ENCODE peak calls at places on chromosome 17, in five cellular contexts. J is GM23248, L is GM23338, F is PC-9, C is PC-3. W is an unnamed sample.

GRCh38 chr17:69105907-69106730 is 35.6 kb downstream of the ABCA6 start:
- DNase-seq in J (no peak), L (no peak), F (no peak), C (no peak), W (no peak)

GRCh38 chr17:604719-605118 is 109.9 kb downstream of the VPS53 start:
- DNase-seq in J (peak; percentile 46), L (peak; percentile 4), F (no peak), C (no peak), W (no peak)

GRCh38 chr17:78736526-78737079 is 45.5 kb downstream of the CYTH1 start:
- DNase-seq in J (no peak), L (peak; percentile 58), F (peak; percentile 85), C (peak; percentile 93), W (peak; percentile 90)

GRCh38 chr17:48262982-48263586 is 155.5 kb downstream of the SNX11 start:
- DNase-seq in J (peak; percentile 33), L (no peak), F (no peak), C (peak; percentile 52), W (peak; percentile 44)

GRCh38 chr17:319266-319665 is 33.3 kb downstream of the RPH3AL start:
- DNase-seq in J (no peak), L (no peak), F (no peak), C (no peak), W (no peak)

GRCh38 chr17:77449908-77450741 is 309.4 kb downstream of the SEC14L1 start:
- DNase-seq in J (peak; percentile 78), L (peak; percentile 62), F (no peak), C (peak; percentile 25), W (no peak)

GRCh38 chr17:6558932-6559752 is 2.8 kb upstream of the PITPNM3 start:
- DNase-seq in J (no peak), L (peak; percentile 28), F (no peak), C (no peak), W (no peak)

GRCh38 chr17:19306160-19307111 is 56.1 kb downstream of the B9D1 start:
- DNase-seq in J (no peak), L (no peak), F (peak; percentile 46), C (no peak), W (peak; percentile 99)

GRCh38 chr17:50542795-50543774 is 3.9 kb upstream of the SPATA20 start:
- DNase-seq in J (peak; percentile 63), L (no peak), F (no peak), C (peak; percentile 75), W (no peak)

GRCh38 chr17:80364091-80364691 is 50.8 kb upstream of the ENDOV start:
- DNase-seq in J (peak; percentile 8), L (peak; percentile 65), F (no peak), C (peak; percentile 45), W (no peak)

GRCh38 chr17:5881849-5882248 is 188.3 kb upstream of the WSCD1 start:
- DNase-seq in J (no peak), L (no peak), F (no peak), C (no peak), W (no peak)

GRCh38 chr17:34858941-34859562 is 102.2 kb downstream of the CCT6B start:
- DNase-seq in J (peak; percentile 23), L (no peak), F (no peak), C (peak; percentile 2), W (no peak)

GRCh38 chr17:36468903-36469635 is 17.4 kb upstream of the ZNHIT3 start:
- DNase-seq in J (no peak), L (no peak), F (no peak), C (no peak), W (no peak)

GRCh38 chr17:79851461-79851817 is 12.2 kb upstream of the CBX4 start:
- DNase-seq in J (no peak), L (no peak), F (peak; percentile 90), C (peak; percentile 96), W (no peak)

GRCh38 chr17:68057531-68057952 is 22.0 kb downstream of the KPNA2 start:
- DNase-seq in J (peak; percentile 60), L (peak; percentile 44), F (no peak), C (peak; percentile 61), W (peak; percentile 29)

GRCh38 chr17:31967643-31968042 is 30.8 kb downstream of the SUZ12 start:
- DNase-seq in J (no peak), L (no peak), F (no peak), C (no peak), W (no peak)

GRCh38 chr17:14301761-14302401 is 1.0 kb downstream of the HS3ST3B1 start:
- DNase-seq in J (peak; percentile 74), L (no peak), F (no peak), C (no peak), W (no peak)

GRCh38 chr17:61904094-61904710 is 23.6 kb downstream of the INTS2 start:
- DNase-seq in J (no peak), L (no peak), F (no peak), C (no peak), W (peak; percentile 87)

GRCh38 chr17:57114085-57114673 is 29.1 kb downstream of the AKAP1 start:
- DNase-seq in J (peak; percentile 28), L (peak; percentile 79), F (no peak), C (peak; percentile 66), W (peak; percentile 39)

GRCh38 chr17:28899212-28899815 is 1.8 kb upstream of the FLOT2 start:
- DNase-seq in J (no peak), L (no peak), F (no peak), C (no peak), W (no peak)

GRCh38 chr17:32007463-32008298 is 498 bp downstream of the LRRC37B start:
- DNase-seq in J (peak; percentile 61), L (peak; percentile 66), F (no peak), C (peak; percentile 24), W (peak; percentile 35)

GRCh38 chr17:73203135-73203787 is 10.4 kb downstream of the COG1 start:
- DNase-seq in J (no peak), L (no peak), F (no peak), C (peak; percentile 47), W (no peak)

GRCh38 chr17:34780438-34780837 is 180.8 kb downstream of the CCT6B start:
- DNase-seq in J (no peak), L (no peak), F (no peak), C (no peak), W (no peak)

GRCh38 chr17:9472541-9472940 is 103.1 kb downstream of the STX8 start:
- DNase-seq in J (peak; percentile 25), L (no peak), F (no peak), C (no peak), W (no peak)

GRCh38 chr17:78583091-78583490 is 5.9 kb upstream of the DNAH17 start:
- DNase-seq in J (peak; percentile 23), L (peak; percentile 75), F (no peak), C (peak; percentile 17), W (no peak)

GRCh38 chr17:50360716-50361115 is 12.3 kb downstream of the MRPL27 start:
- DNase-seq in J (no peak), L (no peak), F (no peak), C (no peak), W (no peak)

DNA sequence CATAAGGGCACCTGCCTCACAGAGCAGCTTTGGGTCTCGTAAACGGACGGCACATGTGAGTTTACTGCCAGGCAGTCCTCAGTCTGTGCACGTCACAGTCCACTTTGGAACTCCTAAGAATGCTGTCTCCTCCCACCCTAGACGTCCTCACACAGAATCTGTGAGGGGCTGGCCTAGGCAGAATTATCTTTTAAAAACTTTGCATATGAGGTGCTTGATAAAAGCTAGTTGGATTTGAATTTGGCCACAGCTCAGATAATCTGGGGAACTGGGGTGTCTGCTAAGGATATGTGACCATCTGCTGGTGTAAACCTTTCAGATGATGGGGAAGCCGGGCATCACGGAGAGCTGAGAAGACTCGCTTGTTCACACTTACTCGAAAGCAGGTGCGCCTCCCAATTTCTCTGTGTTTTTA is 64.4 kb downstream of the METRNL start:
- DNase-seq in J (no peak), L (no peak), F (no peak), C (no peak), W (no peak)
- H3K9me2 ChIP-seq in J (no peaks in the 10 kb centered on the region), L (no peaks in the 10 kb centered on the region), F (no peaks in the 10 kb centered on the region), C (no peaks in the 10 kb centered on the region), W (no peaks in the 10 kb centered on the region)

GRCh38 chr17:64648234-64648633 is 13.9 kb downstream of the SMURF2 start:
- DNase-seq in J (peak; percentile 47), L (no peak), F (no peak), C (no peak), W (no peak)

GRCh38 chr17:64653325-64653984 is 8.7 kb downstream of the SMURF2 start:
- DNase-seq in J (peak; percentile 67), L (no peak), F (no peak), C (peak; percentile 77), W (no peak)

GRCh38 chr17:64651889-64652288 is 10.2 kb downstream of the SMURF2 start:
- DNase-seq in J (peak; percentile 22), L (no peak), F (no peak), C (no peak), W (no peak)

DNA sequence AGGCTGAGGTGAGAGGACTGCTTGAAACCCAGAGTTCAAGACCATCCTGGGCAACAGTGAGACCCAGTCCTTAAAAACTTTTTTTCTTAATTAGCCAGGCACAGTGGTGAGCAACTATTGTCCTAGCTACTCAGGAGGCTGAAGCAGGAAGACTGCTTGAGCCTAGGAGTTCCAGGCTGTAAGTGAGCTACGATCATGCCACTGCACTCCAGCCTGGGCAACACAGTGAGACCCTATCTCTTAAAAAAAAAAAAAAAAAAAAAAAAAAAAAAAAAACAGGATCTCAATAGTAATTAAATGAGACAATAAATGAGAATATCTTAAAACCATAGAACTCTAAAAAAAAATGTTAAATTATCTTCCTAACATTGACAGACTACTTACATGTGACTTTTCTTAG is 14.3 kb downstream of the SMURF2 start:
- DNase-seq in J (no peak), L (no peak), F (no peak), C (no peak), W (no peak)
- H3F3A ChIP-seq in J (peaks cover 69% of the 10 kb centered on the region), L (no peaks in the 10 kb centered on the region), F (peaks cover 40% of the 10 kb centered on the region), C (peaks cover 4% of the 10 kb centered on the region), W (no peaks in the 10 kb centered on the region)

GRCh38 chr17:75295220-75296158 is 6.3 kb upstream of the SLC25A19 start:
- DNase-seq in J (no peak), L (no peak), F (no peak), C (no peak), W (peak; percentile 79)
- H3K27ac ChIP-seq in J (no peak overlapping the region), L (no peak overlapping the region), F (no peak overlapping the region), C (no peak overlapping the region), W (peak overlapping the region; percentile 81)

GRCh38 chr17:82957469-82957795 is 117.6 kb upstream of the ZNF750 start:
- DNase-seq in J (no peak), L (no peak), F (no peak), C (no peak), W (no peak)
- H3K9me2 ChIP-seq in J (no peaks in the 10 kb centered on the region), L (no peaks in the 10 kb centered on the region), F (no peaks in the 10 kb centered on the region), C (no peaks in the 10 kb centered on the region), W (no peaks in the 10 kb centered on the region)

DNA sequence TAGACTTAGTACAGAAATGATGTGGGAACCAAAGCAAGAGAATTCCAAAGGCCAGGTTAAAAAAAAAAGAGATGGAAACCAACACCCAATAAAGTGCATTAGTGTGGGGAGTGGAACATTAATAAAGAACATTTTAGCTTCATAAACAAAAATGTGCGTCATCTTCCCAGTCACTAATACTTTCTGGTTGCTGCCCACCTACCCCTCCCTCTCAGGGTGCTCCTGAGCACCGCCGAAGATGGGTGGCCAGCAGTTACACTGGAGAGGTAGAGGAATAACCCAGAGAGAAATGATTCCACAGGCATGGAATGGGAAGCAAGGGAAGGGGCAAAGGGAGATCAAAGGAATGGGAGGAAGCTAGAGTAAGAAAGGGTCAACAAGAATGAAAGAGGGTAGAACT is 6.0 kb upstream of the CHD3 start:
- DNase-seq in J (no peak), L (no peak), F (no peak), C (no peak), W (no peak)
- H3F3A ChIP-seq in J (peaks cover 20% of the 10 kb centered on the region), L (peaks cover 8% of the 10 kb centered on the region), F (peaks cover 12% of the 10 kb centered on the region), C (peaks cover 11% of the 10 kb centered on the region), W (peaks cover 4% of the 10 kb centered on the region)